ENCODE peak calls at places on chromosomes 1 and 21, in nine cellular contexts. W is GM06990; X is fibroblast of lung; R is GM20000; T is body of pancreas; D is CD4-positive, alpha-beta T cell; I is A673; V is right atrium auricular region; C is epithelial cell of proximal tubule. K is an unnamed sample.

GRCh38 chr1:169202836-169203235 is 96.3 kb downstream of the ATP1B1 start:
- DNase-seq in V (no peak), T (no peak), I (no peak), X (no peak), C (no peak), R (no peak), D (no peak), W (no peak), K (no peak)

GRCh38 chr1:183096889-183097288 is 73.7 kb downstream of the LAMC1 start:
- DNase-seq in V (no peak), D (no peak), W (no peak), I (peak; percentile 18), C (no peak), T (no peak), X (peak; percentile 97), R (no peak), K (no peak)

GRCh38 chr1:53278294-53278693 is 40.0 kb upstream of the MAGOH start:
- DNase-seq in D (peak; percentile 40), C (no peak), R (peak; percentile 89), X (peak; percentile 25), W (no peak), V (peak; percentile 62), T (peak; percentile 62), I (peak; percentile 45), K (peak; percentile 64)

GRCh38 chr1:114719424-114719787 is 2.8 kb upstream of the NRAS start:
- DNase-seq in T (no peak), V (no peak), R (no peak), X (no peak), I (no peak), D (no peak), W (no peak), C (no peak), K (no peak)

GRCh38 chr21:42631142-42631541 is 22.3 kb upstream of the PDE9A start:
- DNase-seq in D (no peak), W (no peak), I (no peak), X (no peak), C (no peak), V (no peak), T (no peak), R (no peak), K (no peak)

GRCh38 chr21:27134513-27134912 is 167.6 kb upstream of the ADAMTS5 start:
- DNase-seq in W (no peak), D (no peak), X (peak; percentile 27), V (no peak), C (no peak), I (no peak), R (no peak), T (no peak), K (no peak)

GRCh38 chr21:14482165-14482564 is 64.0 kb downstream of the SAMSN1 start:
- DNase-seq in C (no peak), T (no peak), V (no peak), D (peak; percentile 8), I (peak; percentile 33), X (no peak), W (peak; percentile 20), R (peak; percentile 27), K (no peak)

GRCh38 chr1:24364605-24364974 is 45.4 kb downstream of the GRHL3 start:
- DNase-seq in D (no peak), T (no peak), X (peak; percentile 10), C (no peak), R (no peak), V (no peak), I (no peak), W (no peak), K (no peak)

GRCh38 chr1:15950763-15951295 is 25.1 kb downstream of the ZBTB17 start:
- DNase-seq in V (peak; percentile 88), W (no peak), X (no peak), C (no peak), I (peak; percentile 84), T (peak; percentile 13), R (no peak), D (peak; percentile 37), K (no peak)

GRCh38 chr1:78340006-78340405 is 150.8 kb upstream of the PTGFR start:
- DNase-seq in C (peak; percentile 22), X (peak; percentile 79), R (no peak), T (no peak), I (no peak), D (no peak), V (no peak), W (no peak), K (no peak)

GRCh38 chr1:19825298-19825697 is 10.2 kb upstream of the RNF186 start:
- DNase-seq in C (no peak), V (no peak), T (peak; percentile 82), X (no peak), R (no peak), D (no peak), W (no peak), I (peak; percentile 26), K (no peak)

GRCh38 chr1:175338447-175339135 is 146.0 kb upstream of the KIAA0040 start:
- DNase-seq in W (no peak), C (no peak), I (peak; percentile 46), D (peak; percentile 43), R (peak; percentile 36), X (no peak), T (peak; percentile 27), V (no peak), K (peak; percentile 37)

GRCh38 chr21:14968821-14969220 is 96.0 kb downstream of the NRIP1 start:
- DNase-seq in D (no peak), R (no peak), X (no peak), W (no peak), T (no peak), I (no peak), V (no peak), C (no peak), K (no peak)

GRCh38 chr1:206664740-206665139 is 20.0 kb upstream of the MAPKAPK2 start:
- DNase-seq in I (no peak), W (no peak), D (no peak), T (no peak), V (no peak), C (no peak), R (no peak), X (no peak), K (no peak)

GRCh38 chr1:201736707-201737320 is 92.1 kb upstream of the IPO9 start:
- DNase-seq in I (no peak), C (no peak), X (no peak), V (no peak), D (no peak), T (no peak), W (no peak), R (no peak), K (no peak)

GRCh38 chr1:8202182-8202905 is 115.6 kb upstream of the SLC45A1 start:
- DNase-seq in X (peak; percentile 92), R (no peak), V (peak; percentile 88), C (no peak), D (no peak), W (no peak), I (no peak), T (peak; percentile 65), K (no peak)

GRCh38 chr1:43651188-43651587 is 1.2 kb downstream of the KDM4A start:
- DNase-seq in V (no peak), T (no peak), X (no peak), C (no peak), D (no peak), W (no peak), I (no peak), R (no peak), K (no peak)

GRCh38 chr1:225548140-225548857 is 104.6 kb downstream of the ENAH start:
- DNase-seq in V (no peak), C (no peak), X (peak; percentile 19), T (no peak), D (no peak), W (no peak), R (no peak), I (no peak), K (no peak)

GRCh38 chr1:36654586-36654985 is 171.9 kb upstream of the CSF3R start:
- DNase-seq in X (no peak), C (no peak), D (no peak), W (no peak), R (no peak), I (no peak), V (no peak), T (no peak), K (no peak)

GRCh38 chr1:36652011-36652410 is 169.3 kb upstream of the CSF3R start:
- DNase-seq in V (no peak), R (no peak), D (no peak), W (no peak), C (no peak), X (no peak), T (no peak), I (no peak), K (no peak)

GRCh38 chr1:36656271-36656670 is 173.6 kb upstream of the CSF3R start:
- DNase-seq in X (no peak), D (no peak), V (no peak), R (no peak), C (no peak), W (no peak), T (no peak), I (no peak), K (no peak)

GRCh38 chr1:36652586-36652985 is 169.9 kb upstream of the CSF3R start:
- DNase-seq in V (no peak), W (no peak), C (no peak), I (no peak), D (no peak), R (no peak), T (no peak), X (no peak), K (no peak)

GRCh38 chr1:36653850-36654249 is 171.1 kb upstream of the CSF3R start:
- DNase-seq in C (no peak), R (no peak), V (no peak), T (no peak), I (peak; percentile 8), W (no peak), D (no peak), X (peak; percentile 12), K (no peak)
- TF ChIP-seq CTCF in C (peak; percentile 4), R (no peak), V (no peak), T (no peak), I (no peak), W (no peak), D (no peak), X (no peak), K (no peak)

GRCh38 chr1:102191723-102192122 is 195.0 kb upstream of the OLFM3 start:
- DNase-seq in C (peak; percentile 15), W (no peak), I (peak; percentile 88), R (peak; percentile 6), D (no peak), T (peak; percentile 29), V (no peak), X (peak; percentile 2), K (no peak)
- TF ChIP-seq CTCF in C (peak; percentile 63), W (peak; percentile 45), I (peak; percentile 78), R (no peak), D (no peak), T (peak; percentile 73), V (no peak), X (no peak), K (no peak)

DNA sequence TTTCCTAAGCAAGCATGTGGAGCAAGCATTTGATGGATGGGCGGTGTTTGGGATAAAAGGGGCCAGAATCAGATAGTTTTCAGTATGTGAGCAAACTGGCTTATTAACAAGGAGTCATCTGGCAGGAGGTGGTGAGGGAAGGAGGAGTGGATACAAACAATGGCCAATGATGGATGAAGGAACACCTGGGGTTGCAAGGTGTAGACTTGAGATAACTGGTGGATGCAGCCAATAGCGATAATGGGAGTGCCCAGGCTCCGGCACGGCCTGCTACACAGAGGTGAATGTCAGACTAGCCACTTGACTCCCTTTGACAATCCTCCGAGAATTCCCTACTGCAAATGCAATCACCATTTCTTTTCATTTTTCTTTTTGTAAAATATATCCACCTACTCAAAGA is 41.7 kb downstream of the C8B start:
- DNase-seq in D (no peak), V (no peak), R (no peak), T (no peak), I (no peak), X (no peak), C (no peak), W (no peak), K (no peak)
- TF ChIP-seq CTCF in D (no peak), V (no peak), R (no peak), T (no peak), I (no peak), X (no peak), C (no peak), W (no peak), K (no peak)

GRCh38 chr1:200399860-200400259 is 10.0 kb downstream of the ZNF281 start:
- DNase-seq in D (no peak), R (no peak), I (no peak), T (no peak), X (no peak), W (no peak), C (no peak), V (no peak), K (no peak)
- TF ChIP-seq CTCF in D (no peak), R (no peak), I (no peak), T (no peak), X (no peak), W (no peak), C (no peak), V (no peak), K (no peak)